ENCODE peak calls at places on chromosomes 12 and 14, in eight cellular contexts. Q, X, M, G, D, E, U and Y are unnamed samples.

GRCh38 chr14:72665259-72665658 is 228.6 kb downstream of the DPF3 start:
- DNase-seq in Q (no peak), X (no peak), M (peak), G (no peak), D (no peak), E (no peak), U (no peak), Y (peak)

GRCh38 chr14:106691601-106692291 is 1165.4 kb downstream of the TMEM121 start:
- DNase-seq in Q (no peak), X (no peak), M (no peak), G (peak), D (peak), E (peak), U (peak), Y (no peak)

GRCh38 chr14:92556863-92557543 is 43.4 kb downstream of the RIN3 start:
- DNase-seq in Q (no peak), X (no peak), M (no peak), G (no peak), D (no peak), E (no peak), U (no peak), Y (no peak)

GRCh38 chr12:6416596-6416995 is 28.2 kb upstream of the CD27 start:
- DNase-seq in Q (no peak), X (no peak), M (no peak), G (no peak), D (no peak), E (no peak), U (no peak), Y (no peak)

GRCh38 chr14:86013663-86014062 is 483.7 kb downstream of the FLRT2 start:
- DNase-seq in Q (no peak), X (no peak), M (no peak), G (no peak), D (no peak), E (no peak), U (no peak), Y (no peak)

GRCh38 chr12:47189753-47190152 is 110.0 kb upstream of the AMIGO2 start:
- DNase-seq in Q (no peak), X (no peak), M (no peak), G (no peak), D (no peak), E (no peak), U (no peak), Y (no peak)

GRCh38 chr14:33307691-33308369 is 369.2 kb downstream of the NPAS3 start:
- DNase-seq in Q (peak), X (peak), M (peak), G (no peak), D (no peak), E (no peak), U (no peak), Y (peak)

GRCh38 chr14:82414853-82415539 is 881.3 kb upstream of the SEL1L start:
- DNase-seq in Q (no peak), X (no peak), M (no peak), G (no peak), D (no peak), E (no peak), U (no peak), Y (no peak)

GRCh38 chr12:20434993-20435392 is 66.7 kb downstream of the PDE3A start:
- DNase-seq in Q (no peak), X (no peak), M (no peak), G (no peak), D (no peak), E (no peak), U (no peak), Y (peak)

GRCh38 chr12:95605875-95606274 is 54.6 kb upstream of the USP44 start:
- DNase-seq in Q (no peak), X (no peak), M (no peak), G (no peak), D (no peak), E (no peak), U (no peak), Y (peak)

GRCh38 chr14:23346693-23347405 is 5.8 kb downstream of the SLC22A17 start:
- DNase-seq in Q (no peak), X (no peak), M (no peak), G (no peak), D (no peak), E (no peak), U (no peak), Y (no peak)

GRCh38 chr12:1881301-1881700 is 37.2 kb downstream of the CACNA2D4 start:
- DNase-seq in Q (no peak), X (no peak), M (no peak), G (no peak), D (no peak), E (no peak), U (no peak), Y (no peak)

GRCh38 chr12:106304001-106304421 is 1.5 kb downstream of the TCP11L2 start:
- DNase-seq in Q (no peak), X (no peak), M (no peak), G (no peak), D (no peak), E (no peak), U (no peak), Y (no peak)

GRCh38 chr14:95222870-95223398 is 65.6 kb upstream of the DICER1 start:
- DNase-seq in Q (no peak), X (no peak), M (no peak), G (no peak), D (no peak), E (no peak), U (no peak), Y (peak)

GRCh38 chr14:94867931-94868597 is 98.2 kb upstream of the GSC start:
- DNase-seq in Q (no peak), X (no peak), M (no peak), G (no peak), D (no peak), E (no peak), U (no peak), Y (no peak)

GRCh38 chr12:123269395-123269892 is 2.2 kb downstream of the CDK2AP1 start:
- DNase-seq in Q (peak), X (peak), M (peak), G (no peak), D (peak), E (peak), U (peak), Y (peak)

GRCh38 chr12:66694666-66695065 is 15.8 kb upstream of the GRIP1 start:
- DNase-seq in Q (no peak), X (no peak), M (no peak), G (no peak), D (no peak), E (no peak), U (no peak), Y (no peak)

GRCh38 chr14:55739967-55740707 is 160.1 kb downstream of the KTN1 start:
- DNase-seq in Q (no peak), X (no peak), M (no peak), G (no peak), D (no peak), E (no peak), U (no peak), Y (peak)

GRCh38 chr12:113640837-113641236 is 169.2 kb upstream of the LHX5 start:
- DNase-seq in Q (no peak), X (no peak), M (no peak), G (no peak), D (no peak), E (no peak), U (no peak), Y (no peak)

GRCh38 chr12:132925597-132926416 is 30.3 kb downstream of the ZNF605 start:
- DNase-seq in Q (no peak), X (no peak), M (no peak), G (no peak), D (no peak), E (no peak), U (no peak), Y (peak)

GRCh38 chr14:31243860-31244259 is 36.3 kb upstream of the HECTD1 start:
- DNase-seq in Q (no peak), X (no peak), M (no peak), G (no peak), D (no peak), E (no peak), U (no peak), Y (no peak)

GRCh38 chr12:68910128-68910527 is 22.8 kb downstream of the CPM start:
- DNase-seq in Q (no peak), X (no peak), M (no peak), G (no peak), D (no peak), E (no peak), U (no peak), Y (no peak)

GRCh38 chr14:83463500-83464098 is 1929.9 kb upstream of the SEL1L start:
- DNase-seq in Q (peak), X (peak), M (peak), G (no peak), D (peak), E (no peak), U (no peak), Y (peak)

GRCh38 chr14:22658951-22659350 is 14.8 kb upstream of the OR6J1 start:
- DNase-seq in Q (no peak), X (no peak), M (no peak), G (no peak), D (no peak), E (no peak), U (no peak), Y (no peak)

GRCh38 chr12:56720696-56721615 is 4.1 kb downstream of the NACA start:
- DNase-seq in Q (no peak), X (no peak), M (no peak), G (no peak), D (no peak), E (no peak), U (no peak), Y (no peak)

GRCh38 chr14:58560208-58560607 is 77.6 kb upstream of the DACT1 start:
- DNase-seq in Q (no peak), X (no peak), M (no peak), G (no peak), D (no peak), E (no peak), U (no peak), Y (peak)

GRCh38 chr14:76870146-76870545 is 43.9 kb downstream of the LRRC74A start:
- DNase-seq in Q (no peak), X (peak), M (no peak), G (no peak), D (no peak), E (no peak), U (no peak), Y (no peak)

GRCh38 chr12:66813137-66813867 is 134.4 kb upstream of the GRIP1 start:
- DNase-seq in Q (no peak), X (peak), M (no peak), G (no peak), D (peak), E (no peak), U (peak), Y (no peak)

GRCh38 chr12:11563785-11564739 is 85.4 kb upstream of the ETV6 start:
- DNase-seq in Q (no peak), X (no peak), M (no peak), G (no peak), D (no peak), E (no peak), U (no peak), Y (no peak)

GRCh38 chr14:61566537-61567225 is 128.6 kb upstream of the HIF1A start:
- DNase-seq in Q (no peak), X (no peak), M (no peak), G (no peak), D (no peak), E (no peak), U (no peak), Y (peak)

GRCh38 chr14:79852975-79853374 is 358.3 kb downstream of the DIO2 start:
- DNase-seq in Q (no peak), X (no peak), M (no peak), G (no peak), D (no peak), E (no peak), U (no peak), Y (no peak)

GRCh38 chr12:27552886-27553560 is 29.0 kb downstream of the PPFIBP1 start:
- DNase-seq in Q (no peak), X (no peak), M (no peak), G (no peak), D (no peak), E (no peak), U (no peak), Y (peak)

GRCh38 chr12:113181975-113182374 is 3.3 kb downstream of the DDX54 start:
- DNase-seq in Q (no peak), X (no peak), M (no peak), G (no peak), D (no peak), E (no peak), U (no peak), Y (no peak)

GRCh38 chr12:19238520-19238919 is 109.0 kb downstream of the PLEKHA5 start:
- DNase-seq in Q (no peak), X (no peak), M (no peak), G (no peak), D (no peak), E (no peak), U (no peak), Y (no peak)

GRCh38 chr14:78637489-78637888 is 467.3 kb downstream of the NRXN3 start:
- DNase-seq in Q (peak), X (no peak), M (no peak), G (no peak), D (no peak), E (no peak), U (no peak), Y (no peak)

GRCh38 chr12:44127966-44128365 is 292.1 kb downstream of the TMEM117 start:
- DNase-seq in Q (no peak), X (no peak), M (no peak), G (no peak), D (no peak), E (no peak), U (no peak), Y (no peak)

GRCh38 chr12:132638541-132639408 is 20.2 kb downstream of the P2RX2 start:
- DNase-seq in Q (no peak), X (no peak), M (peak), G (no peak), D (peak), E (no peak), U (no peak), Y (peak)

GRCh38 chr12:67728296-67728666 is 79.7 kb downstream of the DYRK2 start:
- DNase-seq in Q (no peak), X (no peak), M (no peak), G (no peak), D (no peak), E (no peak), U (no peak), Y (no peak)